ENCODE peak calls at places on chromosomes 1 and 21, in eight cellular contexts. K, R, U, V, T, I, H and O are unnamed samples.

GRCh38 chr1:180156631-180157091 is 2.0 kb downstream of the QSOX1 start:
- DNase-seq in K (no peak), R (no peak), U (no peak), V (no peak), T (no peak), I (no peak), H (no peak), O (no peak)

GRCh38 chr1:3577711-3578432 is 33.4 kb downstream of the MEGF6 start:
- DNase-seq in K (no peak), R (no peak), U (no peak), V (no peak), T (no peak), I (no peak), H (no peak), O (no peak)

GRCh38 chr1:154956557-154956956 is 658 bp upstream of the PBXIP1 start:
- DNase-seq in K (no peak), R (peak), U (no peak), V (no peak), T (no peak), I (peak), H (no peak), O (no peak)

GRCh38 chr1:107175102-107175501 is 34.3 kb downstream of the NTNG1 start:
- DNase-seq in K (no peak), R (no peak), U (no peak), V (no peak), T (peak), I (no peak), H (no peak), O (no peak)

GRCh38 chr1:230891413-230891812 is 23.1 kb upstream of the C1orf198 start:
- DNase-seq in K (no peak), R (no peak), U (no peak), V (no peak), T (no peak), I (no peak), H (no peak), O (no peak)

GRCh38 chr21:45034556-45035476 is 39.6 kb upstream of the ADARB1 start:
- DNase-seq in K (no peak), R (no peak), U (no peak), V (no peak), T (no peak), I (no peak), H (no peak), O (no peak)

GRCh38 chr1:24526940-24527542 is 24.4 kb downstream of the RCAN3 start:
- DNase-seq in K (no peak), R (no peak), U (peak), V (peak), T (peak), I (no peak), H (peak), O (no peak)

GRCh38 chr1:210907406-210907805 is 226.5 kb downstream of the KCNH1 start:
- DNase-seq in K (no peak), R (no peak), U (no peak), V (no peak), T (no peak), I (no peak), H (no peak), O (no peak)

GRCh38 chr1:2098839-2099785 is 48.9 kb downstream of the PRKCZ start:
- DNase-seq in K (no peak), R (peak), U (no peak), V (no peak), T (no peak), I (peak), H (no peak), O (no peak)

GRCh38 chr1:24501371-24502167 is 1.1 kb upstream of the RCAN3 start:
- DNase-seq in K (peak), R (no peak), U (peak), V (peak), T (peak), I (no peak), H (peak), O (no peak)